ENCODE peak calls at places on chromosomes 13 and 19, in four cellular contexts. One of them, this sample, is unnamed.

GRCh38 chr13:83935566-83935965 is 53.3 kb upstream of the SLITRK1 start:
- DNase-seq in cardiac fibroblast: no peak
- DNase-seq in stimulated activated naive B cell treated with anti-CD40 and anti-IgM and Interleukin-4, amounts not matched to agents 10 μg/mL and 1 μg/mL and 100 μg/mL, for 72 hours: no peak
- DNase-seq in epithelial cell of esophagus: peak; percentile 68
- DNase-seq in this sample: no peak

GRCh38 chr19:36009220-36009619 is 607 bp upstream of the SYNE4 start:
- DNase-seq in cardiac fibroblast: peak; percentile 50
- DNase-seq in stimulated activated naive B cell treated with anti-CD40 and anti-IgM and Interleukin-4, amounts not matched to agents 10 μg/mL and 1 μg/mL and 100 μg/mL, for 72 hours: peak; percentile 46
- DNase-seq in epithelial cell of esophagus: peak; percentile 72
- DNase-seq in this sample: peak; percentile 37

GRCh38 chr13:66659291-66660012 is 570.7 kb downstream of the PCDH9 start:
- DNase-seq in cardiac fibroblast: peak; percentile 51
- DNase-seq in stimulated activated naive B cell treated with anti-CD40 and anti-IgM and Interleukin-4, amounts not matched to agents 10 μg/mL and 1 μg/mL and 100 μg/mL, for 72 hours: no peak
- DNase-seq in epithelial cell of esophagus: no peak
- DNase-seq in this sample: no peak

GRCh38 chr13:102814025-102814607 is 15.2 kb downstream of the BIVM start:
- DNase-seq in cardiac fibroblast: no peak
- DNase-seq in stimulated activated naive B cell treated with anti-CD40 and anti-IgM and Interleukin-4, amounts not matched to agents 10 μg/mL and 1 μg/mL and 100 μg/mL, for 72 hours: no peak
- DNase-seq in epithelial cell of esophagus: no peak
- DNase-seq in this sample: no peak

GRCh38 chr13:33134213-33134612 is 118.0 kb downstream of the KL start:
- DNase-seq in cardiac fibroblast: peak; percentile 57
- DNase-seq in stimulated activated naive B cell treated with anti-CD40 and anti-IgM and Interleukin-4, amounts not matched to agents 10 μg/mL and 1 μg/mL and 100 μg/mL, for 72 hours: no peak
- DNase-seq in epithelial cell of esophagus: peak; percentile 23
- DNase-seq in this sample: peak; percentile 13

GRCh38 chr19:1355258-1355973 is 28.3 kb upstream of the NDUFS7 start:
- DNase-seq in cardiac fibroblast: peak; percentile 19
- DNase-seq in stimulated activated naive B cell treated with anti-CD40 and anti-IgM and Interleukin-4, amounts not matched to agents 10 μg/mL and 1 μg/mL and 100 μg/mL, for 72 hours: no peak
- DNase-seq in epithelial cell of esophagus: no peak
- DNase-seq in this sample: no peak

GRCh38 chr19:51099070-51099382 is 9.2 kb downstream of the CTU1 start:
- DNase-seq in cardiac fibroblast: no peak
- DNase-seq in stimulated activated naive B cell treated with anti-CD40 and anti-IgM and Interleukin-4, amounts not matched to agents 10 μg/mL and 1 μg/mL and 100 μg/mL, for 72 hours: no peak
- DNase-seq in epithelial cell of esophagus: no peak
- DNase-seq in this sample: no peak

GRCh38 chr19:55348317-55349034 is 6.0 kb downstream of the COX6B2 start:
- DNase-seq in cardiac fibroblast: no peak
- DNase-seq in stimulated activated naive B cell treated with anti-CD40 and anti-IgM and Interleukin-4, amounts not matched to agents 10 μg/mL and 1 μg/mL and 100 μg/mL, for 72 hours: no peak
- DNase-seq in epithelial cell of esophagus: no peak
- DNase-seq in this sample: no peak

GRCh38 chr19:4678881-4679379 is 8.8 kb upstream of the MYDGF start:
- DNase-seq in cardiac fibroblast: peak; percentile 19
- DNase-seq in stimulated activated naive B cell treated with anti-CD40 and anti-IgM and Interleukin-4, amounts not matched to agents 10 μg/mL and 1 μg/mL and 100 μg/mL, for 72 hours: no peak
- DNase-seq in epithelial cell of esophagus: peak; percentile 32
- DNase-seq in this sample: no peak

GRCh38 chr13:112970552-112971287 is 1.7 kb downstream of the MCF2L start:
- DNase-seq in cardiac fibroblast: no peak
- DNase-seq in stimulated activated naive B cell treated with anti-CD40 and anti-IgM and Interleukin-4, amounts not matched to agents 10 μg/mL and 1 μg/mL and 100 μg/mL, for 72 hours: no peak
- DNase-seq in epithelial cell of esophagus: no peak
- DNase-seq in this sample: no peak

GRCh38 chr13:50140153-50140552 is 124.9 kb downstream of the KCNRG start:
- DNase-seq in cardiac fibroblast: no peak
- DNase-seq in stimulated activated naive B cell treated with anti-CD40 and anti-IgM and Interleukin-4, amounts not matched to agents 10 μg/mL and 1 μg/mL and 100 μg/mL, for 72 hours: no peak
- DNase-seq in epithelial cell of esophagus: no peak
- DNase-seq in this sample: no peak

GRCh38 chr19:18541258-18541991 is 1.9 kb downstream of the FKBP8 start:
- DNase-seq in cardiac fibroblast: peak; percentile 75
- DNase-seq in stimulated activated naive B cell treated with anti-CD40 and anti-IgM and Interleukin-4, amounts not matched to agents 10 μg/mL and 1 μg/mL and 100 μg/mL, for 72 hours: no peak
- DNase-seq in epithelial cell of esophagus: peak; percentile 40
- DNase-seq in this sample: no peak

GRCh38 chr19:21082011-21082975 is at the start of gene ZNF714:
- DNase-seq in cardiac fibroblast: peak; percentile 94
- DNase-seq in stimulated activated naive B cell treated with anti-CD40 and anti-IgM and Interleukin-4, amounts not matched to agents 10 μg/mL and 1 μg/mL and 100 μg/mL, for 72 hours: peak; percentile 85
- DNase-seq in epithelial cell of esophagus: peak; percentile 96
- DNase-seq in this sample: peak; percentile 94

GRCh38 chr19:3225677-3226093 is 1.2 kb downstream of the CELF5 start:
- DNase-seq in cardiac fibroblast: no peak
- DNase-seq in stimulated activated naive B cell treated with anti-CD40 and anti-IgM and Interleukin-4, amounts not matched to agents 10 μg/mL and 1 μg/mL and 100 μg/mL, for 72 hours: no peak
- DNase-seq in epithelial cell of esophagus: no peak
- DNase-seq in this sample: no peak

GRCh38 chr19:39032164-39032918 is at the start of gene FBXO27:
- DNase-seq in cardiac fibroblast: peak; percentile 5
- DNase-seq in stimulated activated naive B cell treated with anti-CD40 and anti-IgM and Interleukin-4, amounts not matched to agents 10 μg/mL and 1 μg/mL and 100 μg/mL, for 72 hours: no peak
- DNase-seq in epithelial cell of esophagus: peak; percentile 40
- DNase-seq in this sample: no peak

GRCh38 chr13:109600078-109600477 is 186.3 kb downstream of the IRS2 start:
- DNase-seq in cardiac fibroblast: no peak
- DNase-seq in stimulated activated naive B cell treated with anti-CD40 and anti-IgM and Interleukin-4, amounts not matched to agents 10 μg/mL and 1 μg/mL and 100 μg/mL, for 72 hours: no peak
- DNase-seq in epithelial cell of esophagus: no peak
- DNase-seq in this sample: no peak

GRCh38 chr19:55172741-55173140 is 6.3 kb upstream of the DNAAF3 start:
- DNase-seq in cardiac fibroblast: peak; percentile 49
- DNase-seq in stimulated activated naive B cell treated with anti-CD40 and anti-IgM and Interleukin-4, amounts not matched to agents 10 μg/mL and 1 μg/mL and 100 μg/mL, for 72 hours: no peak
- DNase-seq in epithelial cell of esophagus: peak; percentile 70
- DNase-seq in this sample: no peak